ENCODE peak calls at places on chromosomes 11 and 22, in eight cellular contexts. I, T, N, G, X, H, S and R are unnamed samples.

GRCh38 chr11:2453436-2453835 is 8.6 kb downstream of the KCNQ1 start:
- DNase-seq in I (no peak), T (no peak), N (no peak), G (no peak), X (no peak), H (no peak), S (no peak), R (no peak)

GRCh38 chr11:68002943-68003845 is 703 bp downstream of the UNC93B1 start:
- DNase-seq in I (peak), T (no peak), N (peak), G (peak), X (peak), H (no peak), S (no peak), R (peak)

GRCh38 chr11:125874556-125875124 is 12.8 kb upstream of the HYLS1 start:
- DNase-seq in I (peak), T (no peak), N (no peak), G (peak), X (peak), H (no peak), S (peak), R (peak)

GRCh38 chr11:59463176-59463575 is 6.4 kb downstream of the OR4D6 start:
- DNase-seq in I (no peak), T (peak), N (no peak), G (no peak), X (no peak), H (no peak), S (no peak), R (no peak)

GRCh38 chr22:43481528-43482309 is 69.9 kb downstream of the MPPED1 start:
- DNase-seq in I (no peak), T (no peak), N (peak), G (peak), X (no peak), H (no peak), S (no peak), R (no peak)

GRCh38 chr11:28838741-28839140 is 730.6 kb downstream of the METTL15 start:
- DNase-seq in I (no peak), T (no peak), N (no peak), G (no peak), X (no peak), H (no peak), S (no peak), R (no peak)

GRCh38 chr11:45513806-45514340 is 151.5 kb downstream of the CHST1 start:
- DNase-seq in I (no peak), T (no peak), N (no peak), G (no peak), X (no peak), H (no peak), S (no peak), R (no peak)

GRCh38 chr11:61700720-61701119 is 20.5 kb downstream of the DAGLA start:
- DNase-seq in I (no peak), T (no peak), N (no peak), G (no peak), X (no peak), H (no peak), S (no peak), R (no peak)

GRCh38 chr11:105612766-105613165 is 2.9 kb downstream of the GRIA4 start:
- DNase-seq in I (peak), T (no peak), N (no peak), G (no peak), X (no peak), H (no peak), S (peak), R (no peak)

GRCh38 chr22:42833104-42833503 is 24.0 kb downstream of the ARFGAP3 start:
- DNase-seq in I (no peak), T (no peak), N (no peak), G (no peak), X (no peak), H (no peak), S (no peak), R (no peak)

GRCh38 chr11:82980292-82980691 is 78.8 kb downstream of the DDIAS start:
- DNase-seq in I (no peak), T (no peak), N (no peak), G (no peak), X (no peak), H (no peak), S (no peak), R (no peak)

GRCh38 chr11:78338138-78338537 is 79.5 kb downstream of the GAB2 start:
- DNase-seq in I (no peak), T (no peak), N (no peak), G (no peak), X (no peak), H (no peak), S (peak), R (no peak)

GRCh38 chr11:12868315-12869073 is 140.6 kb upstream of the RASSF10 start:
- DNase-seq in I (no peak), T (no peak), N (no peak), G (no peak), X (no peak), H (no peak), S (no peak), R (no peak)

GRCh38 chr11:77108436-77108835 is 5.8 kb downstream of the OMP start:
- DNase-seq in I (no peak), T (no peak), N (no peak), G (no peak), X (no peak), H (no peak), S (no peak), R (no peak)

GRCh38 chr22:49156662-49157285 is 670.9 kb downstream of the BRD1 start:
- DNase-seq in I (peak), T (no peak), N (no peak), G (no peak), X (no peak), H (no peak), S (no peak), R (peak)

GRCh38 chr11:124170801-124171586 is 12.2 kb upstream of the OR10D3 start:
- DNase-seq in I (no peak), T (no peak), N (no peak), G (no peak), X (no peak), H (no peak), S (no peak), R (peak)

GRCh38 chr22:31497148-31497938 is 1.0 kb downstream of the SFI1 start:
- DNase-seq in I (no peak), T (no peak), N (no peak), G (peak), X (no peak), H (no peak), S (no peak), R (no peak)

GRCh38 chr11:43419460-43419859 is 60.7 kb downstream of the TTC17 start:
- DNase-seq in I (peak), T (no peak), N (no peak), G (peak), X (peak), H (no peak), S (peak), R (no peak)

GRCh38 chr11:9002920-9003572 is 755 bp downstream of the NRIP3 start:
- DNase-seq in I (no peak), T (no peak), N (no peak), G (no peak), X (no peak), H (no peak), S (no peak), R (no peak)

GRCh38 chr22:18970180-18970947 is 34.3 kb upstream of the PRODH start:
- DNase-seq in I (peak), T (no peak), N (no peak), G (no peak), X (no peak), H (no peak), S (no peak), R (no peak)

GRCh38 chr22:31492151-31492550 is 2.5 kb upstream of the EIF4ENIF1 start:
- DNase-seq in I (no peak), T (no peak), N (no peak), G (no peak), X (no peak), H (no peak), S (no peak), R (no peak)

GRCh38 chr11:17230867-17231851 is 23.4 kb upstream of the PIK3C2A start:
- DNase-seq in I (no peak), T (no peak), N (no peak), G (peak), X (no peak), H (no peak), S (no peak), R (no peak)